ENCODE peak calls at places on chromosomes 3 and 15, in four cellular contexts. One of them, this sample, is unnamed. For H3K4me1, the result is how much of the 10 kb centered on the place peaks cover.

GRCh38 chr3:178768072-178768864 is 232.0 kb downstream of the KCNMB2 start:
- DNase-seq in cardiac muscle cell: no peak
- DNase-seq in OCI-LY7: no peak
- DNase-seq in esophagus squamous epithelium: no peak
- DNase-seq in this sample: no peak

GRCh38 chr15:47196057-47196456 is 521.2 kb upstream of the SEMA6D start:
- DNase-seq in cardiac muscle cell: peak
- DNase-seq in OCI-LY7: peak
- DNase-seq in esophagus squamous epithelium: no peak
- DNase-seq in this sample: peak

GRCh38 chr3:107928084-107928445 is 162.8 kb downstream of the CD47 start:
- DNase-seq in cardiac muscle cell: peak
- DNase-seq in OCI-LY7: no peak
- DNase-seq in esophagus squamous epithelium: no peak
- DNase-seq in this sample: no peak

GRCh38 chr15:85296615-85297402 is 83.6 kb upstream of the AKAP13 start:
- DNase-seq in cardiac muscle cell: peak
- DNase-seq in OCI-LY7: peak
- DNase-seq in esophagus squamous epithelium: peak
- DNase-seq in this sample: peak

GRCh38 chr3:195609229-195609628 is 25.5 kb upstream of the APOD start:
- DNase-seq in cardiac muscle cell: no peak
- DNase-seq in OCI-LY7: no peak
- DNase-seq in esophagus squamous epithelium: no peak
- DNase-seq in this sample: no peak

GRCh38 chr3:57877116-57877515 is 121.0 kb downstream of the SLMAP start:
- DNase-seq in cardiac muscle cell: no peak
- DNase-seq in OCI-LY7: no peak
- DNase-seq in esophagus squamous epithelium: no peak
- DNase-seq in this sample: no peak

GRCh38 chr15:78651930-78652655 is 11.1 kb upstream of the CHRNB4 start:
- DNase-seq in cardiac muscle cell: no peak
- DNase-seq in OCI-LY7: no peak
- DNase-seq in esophagus squamous epithelium: no peak
- DNase-seq in this sample: no peak

GRCh38 chr15:39682366-39682765 is 100.3 kb downstream of the FSIP1 start:
- DNase-seq in cardiac muscle cell: no peak
- DNase-seq in OCI-LY7: no peak
- DNase-seq in esophagus squamous epithelium: no peak
- DNase-seq in this sample: no peak

GRCh38 chr3:184405075-184406060 is 25.5 kb downstream of the CHRD start:
- DNase-seq in cardiac muscle cell: no peak
- DNase-seq in OCI-LY7: no peak
- DNase-seq in esophagus squamous epithelium: no peak
- DNase-seq in this sample: no peak

GRCh38 chr3:42581400-42581708 is 413 bp downstream of the SEC22C start:
- DNase-seq in cardiac muscle cell: no peak
- DNase-seq in OCI-LY7: no peak
- DNase-seq in esophagus squamous epithelium: no peak
- DNase-seq in this sample: no peak

GRCh38 chr3:184230081-184230602 is 757 bp downstream of the VWA5B2 start:
- DNase-seq in cardiac muscle cell: peak
- DNase-seq in OCI-LY7: no peak
- DNase-seq in esophagus squamous epithelium: no peak
- DNase-seq in this sample: no peak

GRCh38 chr15:85142324-85142723 is 160.7 kb downstream of the PDE8A start:
- DNase-seq in cardiac muscle cell: no peak
- DNase-seq in OCI-LY7: no peak
- DNase-seq in esophagus squamous epithelium: no peak
- DNase-seq in this sample: no peak

GRCh38 chr15:59376735-59377134 is 4.1 kb upstream of the MYO1E start:
- DNase-seq in cardiac muscle cell: no peak
- DNase-seq in OCI-LY7: peak
- DNase-seq in esophagus squamous epithelium: no peak
- DNase-seq in this sample: no peak

GRCh38 chr3:170322501-170323328 is 34.8 kb upstream of the SKIL start:
- DNase-seq in cardiac muscle cell: no peak
- DNase-seq in OCI-LY7: no peak
- DNase-seq in esophagus squamous epithelium: no peak
- DNase-seq in this sample: no peak

GRCh38 chr15:72341361-72341760 is 21.4 kb upstream of the CELF6 start:
- DNase-seq in cardiac muscle cell: peak
- DNase-seq in OCI-LY7: no peak
- DNase-seq in esophagus squamous epithelium: no peak
- DNase-seq in this sample: no peak

GRCh38 chr3:122535964-122536363 is 21.2 kb upstream of the KPNA1 start:
- DNase-seq in cardiac muscle cell: no peak
- DNase-seq in OCI-LY7: no peak
- DNase-seq in esophagus squamous epithelium: no peak
- DNase-seq in this sample: no peak

GRCh38 chr3:99638244-99638948 is at the start of gene COL8A1:
- DNase-seq in cardiac muscle cell: peak
- DNase-seq in OCI-LY7: no peak
- DNase-seq in esophagus squamous epithelium: no peak
- DNase-seq in this sample: peak

GRCh38 chr15:25738171-25738792 is 124.8 kb downstream of the ATP10A start:
- DNase-seq in cardiac muscle cell: no peak
- DNase-seq in OCI-LY7: no peak
- DNase-seq in esophagus squamous epithelium: no peak
- DNase-seq in this sample: no peak

GRCh38 chr3:172562881-172563835 is 39.9 kb upstream of the TNFSF10 start:
- DNase-seq in cardiac muscle cell: no peak
- DNase-seq in OCI-LY7: no peak
- DNase-seq in esophagus squamous epithelium: no peak
- DNase-seq in this sample: no peak

GRCh38 chr15:80404057-80404718 is at the start of gene ARNT2:
- DNase-seq in cardiac muscle cell: peak
- DNase-seq in OCI-LY7: no peak
- DNase-seq in esophagus squamous epithelium: no peak
- DNase-seq in this sample: no peak

GRCh38 chr3:180018588-180018987 is 18.1 kb downstream of the PEX5L start:
- DNase-seq in cardiac muscle cell: peak
- DNase-seq in OCI-LY7: peak
- DNase-seq in esophagus squamous epithelium: no peak
- DNase-seq in this sample: no peak

GRCh38 chr3:125098929-125099328 is 43.1 kb upstream of the HEG1 start:
- DNase-seq in cardiac muscle cell: no peak
- DNase-seq in OCI-LY7: no peak
- DNase-seq in esophagus squamous epithelium: no peak
- DNase-seq in this sample: no peak

GRCh38 chr3:138227650-138228049 is 40.5 kb downstream of the ARMC8 start:
- DNase-seq in cardiac muscle cell: no peak
- DNase-seq in OCI-LY7: no peak
- DNase-seq in esophagus squamous epithelium: no peak
- DNase-seq in this sample: no peak

GRCh38 chr3:106711650-106712049 is 665.6 kb upstream of the CCDC54 start:
- DNase-seq in cardiac muscle cell: no peak
- DNase-seq in OCI-LY7: no peak
- DNase-seq in esophagus squamous epithelium: no peak
- DNase-seq in this sample: no peak

GRCh38 chr3:144363856-144364255 is 392.2 kb downstream of the DIPK2A start:
- DNase-seq in cardiac muscle cell: no peak
- DNase-seq in OCI-LY7: no peak
- DNase-seq in esophagus squamous epithelium: no peak
- DNase-seq in this sample: no peak

GRCh38 chr3:161854232-161854771 is 357.7 kb downstream of the OTOL1 start:
- DNase-seq in cardiac muscle cell: peak
- DNase-seq in OCI-LY7: peak
- DNase-seq in esophagus squamous epithelium: no peak
- DNase-seq in this sample: no peak

GRCh38 chr15:85473455-85473854 is 93.1 kb downstream of the AKAP13 start:
- DNase-seq in cardiac muscle cell: no peak
- DNase-seq in OCI-LY7: peak
- DNase-seq in esophagus squamous epithelium: no peak
- DNase-seq in this sample: no peak

GRCh38 chr3:128198313-128198712 is 45.0 kb downstream of the EEFSEC start:
- DNase-seq in cardiac muscle cell: no peak
- DNase-seq in OCI-LY7: no peak
- DNase-seq in esophagus squamous epithelium: no peak
- DNase-seq in this sample: no peak

GRCh38 chr15:31733424-31733823 is 296.9 kb upstream of the CHRNA7 start:
- DNase-seq in cardiac muscle cell: no peak
- DNase-seq in OCI-LY7: no peak
- DNase-seq in esophagus squamous epithelium: no peak
- DNase-seq in this sample: no peak

GRCh38 chr3:188270423-188270972 is 116.5 kb downstream of the LPP start:
- DNase-seq in cardiac muscle cell: peak
- DNase-seq in OCI-LY7: no peak
- DNase-seq in esophagus squamous epithelium: no peak
- DNase-seq in this sample: no peak

GRCh38 chr3:47622648-47623047 is 44.0 kb upstream of the CSPG5 start:
- DNase-seq in cardiac muscle cell: no peak
- DNase-seq in OCI-LY7: no peak
- DNase-seq in esophagus squamous epithelium: no peak
- DNase-seq in this sample: no peak

GRCh38 chr3:50271314-50272072 is 2.5 kb downstream of the SEMA3B start:
- DNase-seq in cardiac muscle cell: no peak
- DNase-seq in OCI-LY7: no peak
- DNase-seq in esophagus squamous epithelium: no peak
- DNase-seq in this sample: no peak

GRCh38 chr15:56984681-56985515 is 66.5 kb downstream of the TCF12 start:
- DNase-seq in cardiac muscle cell: no peak
- DNase-seq in OCI-LY7: no peak
- DNase-seq in esophagus squamous epithelium: no peak
- DNase-seq in this sample: no peak

GRCh38 chr3:134317106-134317947 is 56.9 kb downstream of the AMOTL2 start:
- DNase-seq in cardiac muscle cell: no peak
- DNase-seq in OCI-LY7: no peak
- DNase-seq in esophagus squamous epithelium: no peak
- DNase-seq in this sample: no peak

GRCh38 chr3:42736531-42736930 is 33.9 kb upstream of the HHATL start:
- DNase-seq in cardiac muscle cell: no peak
- DNase-seq in OCI-LY7: no peak
- DNase-seq in esophagus squamous epithelium: no peak
- DNase-seq in this sample: no peak

GRCh38 chr3:78868570-78868969 is 899.2 kb downstream of the ROBO1 start:
- DNase-seq in cardiac muscle cell: no peak
- DNase-seq in OCI-LY7: no peak
- DNase-seq in esophagus squamous epithelium: no peak
- DNase-seq in this sample: no peak

GRCh38 chr3:104952587-104952986 is 414.1 kb upstream of the ALCAM start:
- DNase-seq in cardiac muscle cell: no peak
- DNase-seq in OCI-LY7: no peak
- DNase-seq in esophagus squamous epithelium: no peak
- DNase-seq in this sample: no peak

GRCh38 chr3:50340404-50341329 is at the start of gene RASSF1:
- DNase-seq in cardiac muscle cell: no peak
- DNase-seq in OCI-LY7: peak
- DNase-seq in esophagus squamous epithelium: no peak
- DNase-seq in this sample: no peak

GRCh38 chr15:67194171-67195114 is 60.0 kb downstream of the AAGAB start:
- DNase-seq in cardiac muscle cell: no peak
- DNase-seq in OCI-LY7: no peak
- DNase-seq in esophagus squamous epithelium: no peak
- DNase-seq in this sample: no peak
- H3K4me1 ChIP-seq in cardiac muscle cell: under half
- H3K4me1 ChIP-seq in OCI-LY7: under half
- H3K4me1 ChIP-seq in esophagus squamous epithelium: under half
- H3K4me1 ChIP-seq in this sample: half or more

GRCh38 chr15:51856714-51857380 is 27.4 kb downstream of the TMOD3 start:
- DNase-seq in cardiac muscle cell: no peak
- DNase-seq in OCI-LY7: no peak
- DNase-seq in esophagus squamous epithelium: no peak
- DNase-seq in this sample: no peak
- TF ChIP-seq CTCF in cardiac muscle cell: no peak
- TF ChIP-seq CTCF in OCI-LY7: no peak
- TF ChIP-seq CTCF in esophagus squamous epithelium: no peak
- TF ChIP-seq CTCF in this sample: no peak

DNA sequence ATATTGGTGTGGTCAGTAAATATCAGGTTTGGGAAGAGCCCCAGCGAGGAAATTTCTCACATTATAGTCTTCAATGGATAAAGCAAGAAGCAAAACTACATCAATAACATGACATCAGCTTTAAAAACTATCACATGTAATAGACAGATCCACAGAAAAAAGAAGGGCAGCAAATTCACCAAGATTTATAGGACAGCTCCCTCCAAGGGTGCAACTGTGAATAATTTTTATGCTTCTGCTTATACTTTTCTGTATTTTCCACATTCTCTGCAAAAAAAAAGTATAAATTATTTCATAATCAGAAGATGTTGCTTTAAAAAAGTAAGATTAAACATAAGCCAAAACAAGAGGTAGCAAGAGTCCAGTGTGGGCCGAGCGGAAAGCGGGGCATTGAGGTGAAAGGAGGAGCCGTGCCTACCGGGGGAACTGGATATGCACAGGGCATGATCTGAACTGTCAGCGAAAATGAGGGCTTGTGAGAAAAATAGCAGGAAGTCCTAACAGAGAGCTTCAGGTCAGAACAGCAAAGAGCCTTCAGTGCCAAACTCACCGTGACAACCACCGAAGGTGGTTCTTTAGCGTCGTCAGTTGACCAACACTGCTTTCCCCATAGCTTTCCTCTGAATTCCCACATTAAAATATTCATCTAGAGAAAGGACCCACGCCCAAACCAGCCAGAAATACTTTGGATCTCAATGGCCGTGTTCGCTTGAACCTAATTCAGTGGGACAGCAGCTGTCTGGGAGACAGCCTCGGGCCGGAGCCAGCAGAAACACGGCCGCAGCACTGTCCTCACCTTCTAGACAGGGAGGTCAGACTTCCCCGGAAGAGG is 59.9 kb downstream of the FAM174B start:
- DNase-seq in cardiac muscle cell: no peak
- DNase-seq in OCI-LY7: no peak
- DNase-seq in esophagus squamous epithelium: no peak
- DNase-seq in this sample: no peak
- H3K27ac ChIP-seq in cardiac muscle cell: no peak
- H3K27ac ChIP-seq in OCI-LY7: no peak
- H3K27ac ChIP-seq in esophagus squamous epithelium: no peak
- H3K27ac ChIP-seq in this sample: no peak

GRCh38 chr15:83404143-83404542 is 43.0 kb upstream of the SH3GL3 start:
- DNase-seq in cardiac muscle cell: peak
- DNase-seq in OCI-LY7: no peak
- DNase-seq in esophagus squamous epithelium: no peak
- DNase-seq in this sample: no peak
- H3K4me1 ChIP-seq in cardiac muscle cell: under half
- H3K4me1 ChIP-seq in OCI-LY7: under half
- H3K4me1 ChIP-seq in esophagus squamous epithelium: under half
- H3K4me1 ChIP-seq in this sample: under half